ENCODE peak calls at places on chromosome 11, in five cellular contexts. X is tibial nerve, B is ovary, W is vagina, G is IMR-90. D is an unnamed sample.

GRCh38 chr11:112455791-112456190 is 195.1 kb upstream of the PLET1 start:
- DNase-seq in X (no peak), B (no peak), G (peak; percentile 9), W (no peak), D (no peak)

GRCh38 chr11:130677486-130678153 is 229.2 kb downstream of the ADAMTS15 start:
- DNase-seq in G (peak; percentile 70), W (no peak), X (no peak), B (no peak), D (no peak)

GRCh38 chr11:115886111-115886733 is 382.0 kb upstream of the CADM1 start:
- DNase-seq in W (no peak), B (no peak), G (no peak), X (no peak), D (no peak)

GRCh38 chr11:98194611-98195010 is 826.1 kb upstream of the CNTN5 start:
- DNase-seq in G (no peak), W (no peak), B (no peak), X (no peak), D (no peak)

GRCh38 chr11:3959918-3960295 is 104.4 kb downstream of the STIM1 start:
- DNase-seq in B (no peak), X (no peak), G (peak; percentile 25), W (no peak), D (no peak)

GRCh38 chr11:65649656-65650546 is 12.0 kb downstream of the SIPA1 start:
- DNase-seq in G (no peak), W (no peak), X (no peak), B (no peak), D (no peak)

GRCh38 chr11:130124096-130124495 is 35.5 kb upstream of the ST14 start:
- DNase-seq in W (no peak), G (peak; percentile 89), X (peak; percentile 55), B (no peak), D (no peak)

GRCh38 chr11:3155691-3156258 is 9.3 kb downstream of the OSBPL5 start:
- DNase-seq in W (no peak), B (peak; percentile 34), X (no peak), G (no peak), D (no peak)

GRCh38 chr11:10642298-10642697 is 51.3 kb downstream of the IRAG1 start:
- DNase-seq in B (no peak), W (no peak), G (peak; percentile 23), X (no peak), D (no peak)

GRCh38 chr11:30801357-30801756 is 215.2 kb upstream of the MPPED2 start:
- DNase-seq in G (no peak), W (no peak), B (no peak), X (no peak), D (no peak)

GRCh38 chr11:46248270-46249102 is 29.0 kb upstream of the CREB3L1 start:
- DNase-seq in X (no peak), B (no peak), W (peak; percentile 61), G (peak; percentile 98), D (no peak)

GRCh38 chr11:78883506-78883905 is 308.8 kb upstream of the NARS2 start:
- DNase-seq in G (peak; percentile 23), B (no peak), X (no peak), W (no peak), D (no peak)

GRCh38 chr11:79201637-79202347 is 239.0 kb downstream of the TENM4 start:
- DNase-seq in X (no peak), G (no peak), B (no peak), W (no peak), D (peak; percentile 64)

GRCh38 chr11:60700689-60701508 is 1.5 kb downstream of the MS4A8 start:
- DNase-seq in B (peak; percentile 49), W (peak; percentile 46), X (no peak), G (no peak), D (no peak)

GRCh38 chr11:102680945-102681344 is 24.6 kb downstream of the MMP27 start:
- DNase-seq in X (no peak), W (no peak), B (no peak), G (no peak), D (no peak)

GRCh38 chr11:66362481-66363147 is 8.9 kb downstream of the SLC29A2 start:
- DNase-seq in X (no peak), W (no peak), B (peak; percentile 17), G (no peak), D (no peak)

GRCh38 chr11:12636871-12637410 is 37.3 kb upstream of the TEAD1 start:
- DNase-seq in B (no peak), G (no peak), W (no peak), X (no peak), D (no peak)

GRCh38 chr11:78798567-78799170 is 224.0 kb upstream of the NARS2 start:
- DNase-seq in X (peak; percentile 42), G (peak; percentile 81), B (peak; percentile 77), W (no peak), D (peak; percentile 92)

GRCh38 chr11:103091441-103091809 is 535 bp downstream of the DCUN1D5 start:
- DNase-seq in W (no peak), X (peak; percentile 14), G (peak; percentile 41), B (peak; percentile 51), D (no peak)

GRCh38 chr11:126355324-126355925 is at the start of gene ST3GAL4:
- DNase-seq in X (peak; percentile 66), G (peak; percentile 52), W (no peak), B (peak; percentile 93), D (peak; percentile 94)

GRCh38 chr11:62542750-62543567 is 3.6 kb downstream of the AHNAK start:
- DNase-seq in G (peak; percentile 70), W (no peak), X (peak; percentile 73), B (peak; percentile 86), D (peak; percentile 98)

GRCh38 chr11:111911563-111912401 is at the start of gene CRYAB:
- DNase-seq in G (peak; percentile 82), B (peak; percentile 87), X (peak; percentile 85), W (no peak), D (peak; percentile 97)

GRCh38 chr11:46351606-46352005 is 4.3 kb downstream of the DGKZ start:
- DNase-seq in G (no peak), X (no peak), B (no peak), W (no peak), D (no peak)

GRCh38 chr11:107457205-107457557 is 444 bp downstream of the CWF19L2 start:
- DNase-seq in G (peak; percentile 1), B (no peak), X (no peak), W (no peak), D (no peak)

GRCh38 chr11:15923169-15923568 is 433.2 kb downstream of the SOX6 start:
- DNase-seq in B (no peak), G (no peak), W (no peak), X (no peak), D (no peak)
- TF ChIP-seq POLR2A in B (no peak), G (no peak), W (no peak), X (no peak), D (no peak)

GRCh38 chr11:2091786-2092463 is 47.3 kb downstream of the IGF2 start:
- DNase-seq in G (no peak), X (no peak), B (no peak), W (no peak), D (peak; percentile 79)
- H3K4me3 ChIP-seq in G (no peak overlapping the region), X (no peak overlapping the region), B (no peak overlapping the region), W (no peak overlapping the region), D (no peak overlapping the region)

DNA sequence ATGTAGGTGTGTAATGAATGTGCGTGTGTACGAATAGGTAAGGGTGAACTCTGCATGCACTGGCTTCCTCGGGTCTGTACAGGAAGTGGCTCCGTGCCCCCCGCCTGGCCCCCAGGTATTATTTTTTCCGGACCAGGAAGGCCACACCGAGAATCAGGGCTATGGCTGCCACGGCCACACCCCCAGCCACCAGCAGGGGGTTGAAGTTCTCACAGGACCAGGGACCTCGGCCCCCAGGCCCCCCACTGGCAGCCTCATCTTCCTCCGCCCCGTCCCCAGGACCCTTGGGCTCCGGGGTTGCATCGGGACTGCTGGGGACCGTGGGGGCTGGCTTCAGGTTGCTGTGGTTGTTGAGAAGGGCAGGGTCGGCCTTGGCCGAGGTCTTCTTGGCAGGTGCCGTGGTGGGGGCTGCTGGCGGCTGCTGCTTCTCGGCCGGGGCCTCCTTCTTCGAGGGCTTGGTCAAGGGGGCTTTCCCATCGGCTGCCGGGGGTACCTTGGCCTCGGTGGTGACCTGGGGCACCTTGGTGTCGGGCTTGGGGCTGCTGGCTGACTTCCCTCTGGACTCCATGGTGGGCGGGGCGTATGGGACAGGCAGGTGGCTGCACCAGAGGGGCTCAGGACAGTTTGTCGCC is 1.8 kb downstream of the CEND1 start:
- DNase-seq in X (no peak), G (no peak), B (no peak), W (no peak), D (no peak)
- TF ChIP-seq CTCF in X (no peak), G (no peak), B (no peak), W (no peak), D (no peak)

GRCh38 chr11:843818-844692 is 1.4 kb downstream of the TSPAN4 start:
- DNase-seq in X (peak; percentile 92), W (no peak), B (peak; percentile 92), G (peak; percentile 90), D (peak; percentile 99)
- TF ChIP-seq POLR2A in X (peak; percentile 70), W (no peak), B (peak; percentile 25), G (peak; percentile 71), D (no peak)

GRCh38 chr11:43921561-43922294 is 20.7 kb upstream of the C11orf96 start:
- DNase-seq in G (no peak), W (no peak), B (no peak), X (no peak), D (no peak)
- H3K4me3 ChIP-seq in G (no peak overlapping the region), W (no peak overlapping the region), B (no peak overlapping the region), X (no peak overlapping the region), D (no peak overlapping the region)